ENCODE peak calls at places on chromosomes 13 and 19, in six cellular contexts. E is HCT116; A is aorta; D is CD8-positive, alpha-beta T cell; K is upper lobe of left lung; X is body of pancreas. O is an unnamed sample.

GRCh38 chr13:63184693-63185092 is 1769.0 kb upstream of the PCDH20 start:
- ATAC-seq in E (peak; percentile 94), A (no peak), D (no peak), K (no peak), X (no peak), O (no peak)

GRCh38 chr13:51071493-51071892 is 39.6 kb downstream of the C13orf42 start:
- ATAC-seq in E (no peak), A (peak; percentile 54), D (no peak), K (peak; percentile 8), X (no peak), O (no peak)

GRCh38 chr19:20233105-20233504 is 66.1 kb downstream of the ZNF486 start:
- ATAC-seq in E (no peak), A (no peak), D (no peak), K (no peak), X (peak; percentile 63), O (no peak)

GRCh38 chr13:39406688-39407087 is 196.3 kb downstream of the LHFPL6 start:
- ATAC-seq in E (peak; percentile 50), A (no peak), D (no peak), K (no peak), X (no peak), O (no peak)

GRCh38 chr19:46404884-46405658 is 8.3 kb downstream of the CCDC8 start:
- ATAC-seq in E (peak; percentile 64), A (peak; percentile 31), D (peak; percentile 38), K (peak; percentile 49), X (peak; percentile 19), O (no peak)

GRCh38 chr13:40613192-40613818 is 53.1 kb downstream of the FOXO1 start:
- ATAC-seq in E (no peak), A (peak; percentile 59), D (peak; percentile 84), K (peak; percentile 53), X (peak; percentile 79), O (peak; percentile 46)

GRCh38 chr13:26557051-26557392 is 461 bp upstream of the WASF3 start:
- ATAC-seq in E (peak; percentile 75), A (no peak), D (no peak), K (peak; percentile 4), X (peak; percentile 49), O (peak; percentile 17)

GRCh38 chr13:23202383-23202782 is 21.6 kb downstream of the SGCG start:
- ATAC-seq in E (no peak), A (no peak), D (no peak), K (no peak), X (no peak), O (no peak)

GRCh38 chr19:17125728-17126677 is 50.4 kb downstream of the MYO9B start:
- ATAC-seq in E (no peak), A (peak; percentile 82), D (peak; percentile 81), K (peak; percentile 82), X (peak; percentile 28), O (peak; percentile 79)

GRCh38 chr19:30228726-30229523 is 143.3 kb upstream of the ZNF536 start:
- ATAC-seq in E (no peak), A (no peak), D (no peak), K (no peak), X (no peak), O (no peak)

GRCh38 chr13:28357846-28358496 is 137.0 kb downstream of the FLT1 start:
- ATAC-seq in E (no peak), A (no peak), D (peak; percentile 13), K (peak; percentile 67), X (no peak), O (no peak)

GRCh38 chr13:62167650-62168172 is 752.1 kb upstream of the PCDH20 start:
- ATAC-seq in E (no peak), A (no peak), D (no peak), K (no peak), X (no peak), O (no peak)

GRCh38 chr13:48804836-48805601 is 151.3 kb downstream of the CYSLTR2 start:
- ATAC-seq in E (no peak), A (no peak), D (no peak), K (no peak), X (no peak), O (no peak)

GRCh38 chr13:41383400-41383799 is 72.3 kb downstream of the NAA16 start:
- ATAC-seq in E (no peak), A (no peak), D (no peak), K (peak; percentile 34), X (no peak), O (no peak)

GRCh38 chr13:30376426-30377311 is 45.6 kb upstream of the UBE2L5 start:
- ATAC-seq in E (peak; percentile 47), A (no peak), D (peak; percentile 55), K (peak; percentile 58), X (no peak), O (no peak)

GRCh38 chr13:111184685-111185401 is 69.7 kb downstream of the ARHGEF7 start:
- ATAC-seq in E (no peak), A (peak; percentile 77), D (peak; percentile 48), K (peak; percentile 70), X (no peak), O (no peak)

GRCh38 chr19:36423925-36424324 is 5.5 kb upstream of the ZFP82 start:
- ATAC-seq in E (no peak), A (no peak), D (no peak), K (no peak), X (no peak), O (no peak)

GRCh38 chr19:14505488-14506239 is 9.7 kb upstream of the GIPC1 start:
- ATAC-seq in E (peak; percentile 79), A (peak; percentile 63), D (peak; percentile 51), K (peak; percentile 75), X (peak; percentile 68), O (peak; percentile 35)

GRCh38 chr13:99269627-99270252 is 11.6 kb upstream of the GPR18 start:
- ATAC-seq in E (peak; percentile 78), A (peak; percentile 72), D (peak; percentile 68), K (peak; percentile 91), X (no peak), O (no peak)

GRCh38 chr19:2332341-2333026 is 4.0 kb downstream of the SPPL2B start:
- ATAC-seq in E (no peak), A (no peak), D (peak; percentile 72), K (no peak), X (no peak), O (no peak)

GRCh38 chr13:78299832-78300623 is 303.3 kb downstream of the POU4F1 start:
- ATAC-seq in E (no peak), A (no peak), D (no peak), K (no peak), X (no peak), O (no peak)

GRCh38 chr13:93472897-93473296 is 246.3 kb downstream of the GPC6 start:
- ATAC-seq in E (no peak), A (peak; percentile 22), D (no peak), K (no peak), X (no peak), O (no peak)

GRCh38 chr19:39647918-39648317 is 7.8 kb upstream of the LGALS16 start:
- ATAC-seq in E (no peak), A (no peak), D (no peak), K (no peak), X (no peak), O (no peak)

GRCh38 chr13:36789061-36789460 is 30.0 kb upstream of the RFXAP start:
- ATAC-seq in E (no peak), A (no peak), D (no peak), K (no peak), X (no peak), O (no peak)

GRCh38 chr19:19039901-19040300 is 6.5 kb downstream of the ARMC6 start:
- ATAC-seq in E (no peak), A (no peak), D (peak; percentile 94), K (no peak), X (no peak), O (no peak)

GRCh38 chr19:46924874-46925547 is 64.2 kb downstream of the ARHGAP35 start:
- ATAC-seq in E (peak; percentile 71), A (peak; percentile 54), D (peak; percentile 49), K (peak; percentile 43), X (peak; percentile 51), O (peak; percentile 31)

GRCh38 chr13:80177327-80177726 is 163.6 kb downstream of the SPRY2 start:
- ATAC-seq in E (no peak), A (no peak), D (no peak), K (no peak), X (no peak), O (no peak)

GRCh38 chr13:32454886-32455593 is 27.1 kb upstream of the N4BP2L1 start:
- ATAC-seq in E (no peak), A (peak; percentile 15), D (no peak), K (no peak), X (no peak), O (no peak)

GRCh38 chr13:81577601-81578000 is 1236.7 kb upstream of the SPRY2 start:
- ATAC-seq in E (no peak), A (no peak), D (no peak), K (no peak), X (no peak), O (no peak)

DNA sequence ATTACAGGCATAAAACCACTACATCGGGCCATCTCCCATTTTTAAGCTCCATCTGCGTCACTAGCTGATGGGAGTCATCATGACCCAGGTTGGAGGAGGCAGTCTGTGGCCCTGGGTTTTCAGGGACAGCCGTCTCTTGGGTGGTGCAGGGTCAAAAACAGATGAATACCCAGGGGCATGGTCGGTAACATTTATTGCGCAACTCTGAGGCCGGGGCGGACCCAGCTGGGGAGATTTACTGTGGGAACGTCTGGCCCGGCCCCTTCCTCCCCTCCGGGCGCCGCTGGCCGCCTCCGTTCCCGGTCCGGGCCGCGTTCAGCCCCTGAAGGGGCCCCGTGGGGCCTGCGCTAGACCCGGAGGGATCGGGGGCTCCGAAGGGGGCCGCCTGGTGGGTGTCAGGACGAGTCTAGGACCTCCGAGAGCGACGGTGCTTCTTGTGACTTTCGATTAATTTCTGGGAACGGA is 1.3 kb upstream of the RGL3 start:
- ATAC-seq in E (no peak), A (peak; percentile 72), D (no peak), K (peak; percentile 51), X (no peak), O (peak; percentile 57)
- H3K4me3 ChIP-seq in E (no peak overlapping the region), A (no peak overlapping the region), D (no peak overlapping the region), K (peak overlapping the region; percentile 42), X (no peak overlapping the region), O (no peak overlapping the region)

GRCh38 chr13:87696458-87696857 is 25.3 kb downstream of the SLITRK5 start:
- ATAC-seq in E (no peak), A (no peak), D (no peak), K (no peak), X (no peak), O (no peak)
- H3K4me3 ChIP-seq in E (no peak overlapping the region), A (no peak overlapping the region), D (no peak overlapping the region), K (no peak overlapping the region), X (no peak overlapping the region), O (no peak overlapping the region)

GRCh38 chr19:12496480-12496879 is 11.9 kb upstream of the ZNF709 start:
- ATAC-seq in E (no peak), A (no peak), D (no peak), K (no peak), X (no peak), O (no peak)
- H3K4me3 ChIP-seq in E (no peak overlapping the region), A (no peak overlapping the region), D (no peak overlapping the region), K (no peak overlapping the region), X (no peak overlapping the region), O (no peak overlapping the region)

DNA sequence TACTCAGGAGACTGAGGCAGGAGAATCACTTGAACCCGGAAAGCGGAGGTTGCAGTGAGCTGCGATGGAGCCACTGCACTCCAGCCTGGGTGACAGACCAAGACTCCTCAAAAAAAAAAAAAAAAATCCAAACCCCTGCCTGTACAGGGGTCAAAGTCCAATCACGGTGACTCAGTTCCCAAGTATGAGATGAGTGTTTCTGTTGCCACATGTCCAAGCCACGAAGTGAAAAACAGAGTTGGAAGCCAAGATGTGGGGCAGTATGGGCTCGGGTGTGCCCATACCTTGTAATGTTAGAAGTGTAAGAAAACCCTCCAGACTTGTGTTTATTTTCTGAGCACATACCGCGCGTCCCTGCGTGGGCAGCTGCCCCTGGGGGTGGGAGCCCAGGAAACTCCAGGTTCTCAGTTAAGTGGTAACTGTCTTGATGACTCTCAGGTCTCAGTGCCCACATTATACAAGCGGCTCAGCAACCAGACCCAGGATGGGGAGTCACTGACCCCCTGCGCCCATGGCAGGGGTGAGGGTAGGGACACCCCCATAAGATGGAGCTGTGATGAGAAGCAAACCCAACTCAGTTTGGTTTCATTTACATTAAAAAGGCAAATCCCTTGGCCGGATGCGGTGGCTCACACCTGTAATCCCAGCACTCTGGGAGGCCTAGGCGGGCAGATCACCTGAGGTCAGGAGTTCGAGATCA is 1.2 kb upstream of the GPX4 start:
- ATAC-seq in E (peak; percentile 25), A (peak; percentile 53), D (no peak), K (peak; percentile 27), X (peak; percentile 13), O (peak; percentile 35)
- H3K4me3 ChIP-seq in E (peak overlapping the region; percentile 88), A (no peak overlapping the region), D (no peak overlapping the region), K (no peak overlapping the region), X (no peak overlapping the region), O (peak overlapping the region; percentile 75)

O was measured in gastroesophageal sphincter.